ENCODE peak calls at places on chromosomes 16 and 17, in four cellular contexts. One of them, this sample, is unnamed.

GRCh38 chr17:61880589-61881102 is 17.3 kb upstream of the BRIP1 start:
- DNase-seq in NB4: no peak
- DNase-seq in HFFc6: no peak
- DNase-seq in stimulated activated CD8-positive, alpha-beta memory T cell treated with anti-CD3 and anti-CD28 coated beads, Interleukin-7, amount 100 ng/mL, for 1 hour: no peak
- DNase-seq in this sample: no peak

GRCh38 chr17:32985357-32985756 is 6.3 kb upstream of the SPACA3 start:
- DNase-seq in NB4: no peak
- DNase-seq in HFFc6: no peak
- DNase-seq in stimulated activated CD8-positive, alpha-beta memory T cell treated with anti-CD3 and anti-CD28 coated beads, Interleukin-7, amount 100 ng/mL, for 1 hour: no peak
- DNase-seq in this sample: no peak

GRCh38 chr17:32269377-32269776 is 3.7 kb downstream of the RHBDL3 start:
- DNase-seq in NB4: no peak
- DNase-seq in HFFc6: no peak
- DNase-seq in stimulated activated CD8-positive, alpha-beta memory T cell treated with anti-CD3 and anti-CD28 coated beads, Interleukin-7, amount 100 ng/mL, for 1 hour: no peak
- DNase-seq in this sample: peak

GRCh38 chr16:4988647-4989046 is 30.5 kb downstream of the SEC14L5 start:
- DNase-seq in NB4: no peak
- DNase-seq in HFFc6: no peak
- DNase-seq in stimulated activated CD8-positive, alpha-beta memory T cell treated with anti-CD3 and anti-CD28 coated beads, Interleukin-7, amount 100 ng/mL, for 1 hour: no peak
- DNase-seq in this sample: no peak

GRCh38 chr17:76276069-76276431 is 10.9 kb downstream of the UBALD2 start:
- DNase-seq in NB4: no peak
- DNase-seq in HFFc6: no peak
- DNase-seq in stimulated activated CD8-positive, alpha-beta memory T cell treated with anti-CD3 and anti-CD28 coated beads, Interleukin-7, amount 100 ng/mL, for 1 hour: no peak
- DNase-seq in this sample: no peak

GRCh38 chr17:35555695-35556094 is 4.9 kb downstream of the SLFN14 start:
- DNase-seq in NB4: no peak
- DNase-seq in HFFc6: no peak
- DNase-seq in stimulated activated CD8-positive, alpha-beta memory T cell treated with anti-CD3 and anti-CD28 coated beads, Interleukin-7, amount 100 ng/mL, for 1 hour: no peak
- DNase-seq in this sample: no peak

GRCh38 chr17:7313028-7313889 is 1.9 kb downstream of the GPS2 start:
- DNase-seq in NB4: peak
- DNase-seq in HFFc6: no peak
- DNase-seq in stimulated activated CD8-positive, alpha-beta memory T cell treated with anti-CD3 and anti-CD28 coated beads, Interleukin-7, amount 100 ng/mL, for 1 hour: no peak
- DNase-seq in this sample: peak

GRCh38 chr17:68182016-68182315 is 65.9 kb upstream of the AMZ2 start:
- DNase-seq in NB4: no peak
- DNase-seq in HFFc6: no peak
- DNase-seq in stimulated activated CD8-positive, alpha-beta memory T cell treated with anti-CD3 and anti-CD28 coated beads, Interleukin-7, amount 100 ng/mL, for 1 hour: no peak
- DNase-seq in this sample: no peak

GRCh38 chr17:77354420-77354720 is 213.6 kb downstream of the SEC14L1 start:
- DNase-seq in NB4: no peak
- DNase-seq in HFFc6: no peak
- DNase-seq in stimulated activated CD8-positive, alpha-beta memory T cell treated with anti-CD3 and anti-CD28 coated beads, Interleukin-7, amount 100 ng/mL, for 1 hour: no peak
- DNase-seq in this sample: peak